ENCODE peak calls at places on chromosomes 1 and 21, in four cellular contexts. I, K, U and G are unnamed samples.

GRCh38 chr21:37909936-37910335 is 6.3 kb downstream of the KCNJ6 start:
- DNase-seq in U (no peak), K (no peak), I (no peak), G (no peak)

GRCh38 chr1:2237773-2238172 is 9.7 kb downstream of the SKI start:
- DNase-seq in K (peak; percentile 66), U (no peak), I (no peak), G (peak; percentile 21)

GRCh38 chr1:43229831-43230780 is 39.7 kb upstream of the TMEM125 start:
- DNase-seq in U (no peak), K (no peak), I (no peak), G (no peak)

GRCh38 chr1:204466416-204467405 is 27.9 kb downstream of the PIK3C2B start:
- DNase-seq in U (peak; percentile 74), I (peak; percentile 73), K (no peak), G (peak; percentile 92)

GRCh38 chr1:155978973-155979429 is 654 bp upstream of the ARHGEF2 start:
- DNase-seq in U (no peak), K (no peak), I (no peak), G (no peak)

GRCh38 chr1:7891804-7892203 is 38.9 kb upstream of the UTS2 start:
- DNase-seq in U (no peak), I (no peak), K (no peak), G (no peak)

GRCh38 chr1:200970771-200971427 is 52.6 kb downstream of the KIF21B start:
- DNase-seq in U (no peak), K (no peak), I (no peak), G (no peak)

GRCh38 chr1:117179471-117179870 is 31.3 kb downstream of the VTCN1 start:
- DNase-seq in I (no peak), K (no peak), U (no peak), G (no peak)

GRCh38 chr1:81414417-81415087 is 386.2 kb upstream of the ADGRL2 start:
- DNase-seq in I (peak; percentile 1), U (peak; percentile 83), K (peak; percentile 83), G (no peak)

GRCh38 chr1:39650431-39650830 is 11.0 kb upstream of the HEYL start:
- DNase-seq in K (no peak), U (no peak), I (no peak), G (no peak)

GRCh38 chr1:107787299-107787698 is 177.7 kb downstream of the VAV3 start:
- DNase-seq in K (no peak), U (no peak), I (no peak), G (no peak)

GRCh38 chr1:151510957-151511635 is at the start of gene CGN:
- DNase-seq in K (peak; percentile 91), U (peak; percentile 80), I (peak; percentile 86), G (peak; percentile 96)

GRCh38 chr1:38670544-38671122 is 188.9 kb downstream of the RRAGC start:
- DNase-seq in K (no peak), I (no peak), U (no peak), G (no peak)